ENCODE peak calls at places on chromosomes 4 and X, in five cellular contexts. H, R, X, C and S are unnamed samples.

GRCh38 chr4:8274772-8275241 is 5.3 kb downstream of the HTRA3 start:
- DNase-seq in H (peak; percentile 16), C (no peak), R (no peak), X (no peak), S (no peak)

GRCh38 chr4:791201-791865 is 34.6 kb downstream of the CPLX1 start:
- DNase-seq in H (no peak), C (no peak), X (no peak), R (no peak), S (no peak)

GRCh38 chrX:46587158-46587557 is 13.6 kb downstream of the CHST7 start:
- DNase-seq in R (peak; percentile 55), C (no peak), X (no peak), H (no peak), S (no peak)

GRCh38 chr4:153486281-153487151 is 20.4 kb downstream of the TMEM131L start:
- DNase-seq in C (peak; percentile 72), X (no peak), H (no peak), R (no peak), S (peak; percentile 52)

GRCh38 chr4:87843936-87844335 is 11.2 kb downstream of the MEPE start:
- DNase-seq in R (no peak), H (no peak), X (no peak), C (no peak), S (no peak)

GRCh38 chr4:24521544-24521943 is 62.8 kb downstream of the DHX15 start:
- DNase-seq in R (no peak), H (no peak), X (no peak), C (no peak), S (no peak)

GRCh38 chrX:1351981-1352714 is 15.6 kb downstream of the IL3RA start:
- DNase-seq in R (no peak), X (no peak), C (no peak), H (no peak), S (no peak)

GRCh38 chr4:139207247-139207646 is 30.2 kb upstream of the ELF2 start:
- DNase-seq in H (no peak), X (no peak), R (no peak), C (no peak), S (no peak)

GRCh38 chrX:108437354-108437753 is 868 bp downstream of the COL4A6 start:
- DNase-seq in C (no peak), R (no peak), X (no peak), H (no peak), S (no peak)

GRCh38 chrX:41333994-41334865 is at the start of gene DDX3X:
- DNase-seq in R (peak; percentile 44), H (peak; percentile 89), C (peak; percentile 45), X (peak; percentile 79), S (peak; percentile 91)

GRCh38 chr4:55438314-55438713 is 42.6 kb downstream of the TMEM165 start:
- DNase-seq in C (peak; percentile 75), X (no peak), H (no peak), R (no peak), S (no peak)

GRCh38 chr4:56728512-56728911 is 47.4 kb upstream of the HOPX start:
- DNase-seq in C (no peak), H (peak; percentile 21), R (no peak), X (no peak), S (peak; percentile 11)

GRCh38 chr4:56730097-56730496 is 49.0 kb upstream of the HOPX start:
- DNase-seq in X (no peak), R (no peak), H (no peak), C (no peak), S (no peak)

GRCh38 chr4:56731857-56732256 is 50.8 kb upstream of the HOPX start:
- DNase-seq in H (peak; percentile 49), C (no peak), R (no peak), X (no peak), S (no peak)

GRCh38 chr4:56733352-56733751 is 52.3 kb upstream of the HOPX start:
- DNase-seq in C (no peak), R (no peak), X (no peak), H (no peak), S (no peak)

DNA sequence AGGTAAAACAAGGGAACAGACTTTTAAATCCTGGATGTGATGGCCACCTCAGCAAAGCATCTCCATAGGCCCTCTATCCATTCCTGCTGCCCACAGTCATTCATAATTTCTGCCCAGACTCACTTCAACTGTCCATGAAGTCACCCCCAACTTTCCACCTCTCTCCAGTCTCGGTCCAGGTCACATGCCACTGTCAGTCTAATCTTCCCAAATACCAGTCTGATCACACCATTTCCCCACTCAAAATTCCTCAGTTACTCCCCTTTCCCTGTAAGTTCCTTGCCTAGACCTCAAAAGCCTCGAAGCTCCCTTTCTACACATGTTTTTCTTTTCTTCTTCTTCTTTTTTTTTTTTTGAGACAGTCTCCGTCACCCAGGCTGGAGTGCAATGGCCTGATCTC is 51.2 kb upstream of the HOPX start:
- DNase-seq in X (no peak), H (no peak), C (no peak), R (no peak), S (no peak)
- TF ChIP-seq HDAC2 in X (no peak), H (no peak), C (no peak), R (no peak), S (no peak)

GRCh38 chr4:2850966-2851782 is 7.5 kb downstream of the ADD1 start:
- DNase-seq in R (no peak), C (no peak), H (no peak), X (no peak), S (no peak)

GRCh38 chr4:2855584-2855983 is 11.9 kb downstream of the ADD1 start:
- DNase-seq in R (no peak), H (no peak), C (peak; percentile 63), X (no peak), S (no peak)

GRCh38 chr4:2849267-2850140 is 5.9 kb downstream of the ADD1 start:
- DNase-seq in R (no peak), H (no peak), X (no peak), C (no peak), S (no peak)

GRCh38 chr4:2856266-2856665 is 12.6 kb downstream of the ADD1 start:
- DNase-seq in X (no peak), H (no peak), C (no peak), R (no peak), S (no peak)

GRCh38 chr4:2852481-2852881 is 8.8 kb downstream of the ADD1 start:
- DNase-seq in R (peak; percentile 59), X (no peak), C (no peak), H (peak; percentile 63), S (no peak)
- TF ChIP-seq HDAC2 in R (no peak), X (no peak), C (no peak), H (no peak), S (no peak)

GRCh38 chr4:13511101-13511500 is 27.0 kb upstream of the RAB28 start:
- DNase-seq in C (no peak), X (no peak), H (no peak), R (no peak), S (no peak)

GRCh38 chr4:13515268-13515667 is 29.0 kb downstream of the NKX3-2 start:
- DNase-seq in R (no peak), H (no peak), C (no peak), X (no peak), S (no peak)

GRCh38 chr4:13514722-13515121 is 29.6 kb downstream of the NKX3-2 start:
- DNase-seq in R (no peak), H (no peak), C (no peak), X (no peak), S (no peak)

GRCh38 chr4:13521047-13521446 is 23.3 kb downstream of the NKX3-2 start:
- DNase-seq in H (no peak), R (no peak), C (no peak), X (no peak), S (no peak)

DNA sequence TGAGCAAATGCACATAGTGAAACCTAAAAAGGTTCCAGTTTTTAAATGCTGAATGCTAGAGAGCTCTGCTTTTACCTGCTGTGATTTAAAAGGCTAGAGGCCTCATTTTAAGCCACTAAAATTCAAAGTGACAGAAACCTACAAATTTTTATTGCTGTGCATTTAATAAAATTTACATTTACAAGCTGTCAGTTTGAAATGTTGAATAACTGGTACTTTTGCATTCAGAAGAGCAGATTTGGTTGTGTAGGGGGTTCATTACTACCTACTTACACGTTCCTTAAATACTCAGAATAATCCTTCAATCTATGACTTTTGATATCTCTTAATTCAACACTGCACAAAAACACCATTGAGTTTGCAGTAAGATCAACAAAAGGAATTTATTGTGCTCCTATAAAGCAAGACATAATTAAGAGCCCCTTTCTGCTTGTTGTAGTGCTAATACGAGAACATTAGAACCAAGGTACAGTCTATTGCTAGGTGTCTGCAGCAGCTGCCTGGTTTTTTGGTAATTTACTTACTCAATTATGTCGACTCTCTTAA is 27.9 kb downstream of the NKX3-2 start:
- DNase-seq in H (no peak), R (no peak), C (no peak), X (no peak), S (no peak)
- TF ChIP-seq HDAC2 in H (no peak), R (no peak), C (no peak), X (no peak), S (no peak)

DNA sequence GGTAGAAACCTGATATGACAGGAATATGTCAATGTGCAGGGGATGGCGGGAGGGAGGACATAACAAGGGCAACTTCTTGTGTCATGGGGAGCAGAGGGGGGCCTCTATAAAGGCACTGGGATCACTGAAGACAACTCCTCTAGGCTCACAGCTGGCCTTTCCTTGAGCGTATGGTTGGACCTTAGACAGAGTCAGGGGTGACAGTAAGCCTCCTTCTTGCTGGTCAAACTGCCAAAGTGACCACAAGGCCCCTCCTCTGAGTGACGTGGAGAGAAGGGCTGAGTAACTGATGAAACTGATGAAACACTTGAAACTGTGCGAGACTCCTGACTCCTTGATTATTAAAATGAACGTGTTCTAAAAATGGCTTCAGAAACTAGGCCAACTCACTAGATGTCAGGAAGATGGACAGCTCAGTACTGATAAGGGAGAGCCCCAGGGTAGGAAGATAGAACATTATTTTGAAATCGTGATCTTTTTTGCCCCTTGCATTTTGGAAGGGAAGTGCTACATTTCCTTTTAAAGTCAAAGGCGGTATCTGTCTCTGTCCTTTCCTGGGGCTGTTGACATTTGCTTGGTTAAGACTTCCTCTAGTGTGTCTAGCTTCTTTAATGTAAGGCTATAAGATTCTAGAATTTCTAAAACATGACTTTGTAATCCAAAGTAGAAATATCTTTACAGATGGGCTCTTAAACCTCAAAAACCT is 1.6 kb downstream of the RAB33A start:
- DNase-seq in H (peak; percentile 89), X (no peak), C (no peak), R (peak; percentile 56), S (no peak)
- TF ChIP-seq HDAC2 in H (no peak), X (no peak), C (no peak), R (no peak), S (no peak)

GRCh38 chr4:145861331-145862318 is 77.0 kb downstream of the ZNF827 start:
- DNase-seq in X (no peak), C (no peak), H (no peak), R (no peak), S (no peak)
- TF ChIP-seq HDAC2 in X (no peak), C (no peak), H (no peak), R (no peak), S (no peak)